ENCODE peak calls at places on chromosome 17, in nine cellular contexts. Y, J, B, T, I, W, N, P and O are unnamed samples.
A peak's percentile ranks its signal among the peaks of the same experiment; 100 is the strongest.

GRCh38 chr17:10119203-10120112 is 78.9 kb downstream of the GAS7 start:
- DNase-seq in W (peak; percentile 81), Y (no peak), J (peak; percentile 30), T (no peak), I (peak; percentile 77), B (peak; percentile 23), P (peak; percentile 40), N (peak; percentile 91), O (no peak)

GRCh38 chr17:7380321-7380720 is 568 bp upstream of the TNK1 start:
- DNase-seq in N (peak; percentile 64), J (no peak), I (peak; percentile 52), P (peak; percentile 72), B (no peak), Y (peak; percentile 26), T (no peak), W (peak; percentile 66), O (no peak)

GRCh38 chr17:51636291-51636690 is 375.9 kb downstream of the UTP18 start:
- DNase-seq in N (peak; percentile 71), T (no peak), B (no peak), Y (no peak), W (no peak), P (no peak), J (no peak), I (no peak), O (no peak)

GRCh38 chr17:49996495-49997255 is 1.7 kb upstream of the DLX3 start:
- DNase-seq in T (no peak), N (peak; percentile 77), P (peak; percentile 58), W (peak; percentile 77), B (peak; percentile 26), J (no peak), I (no peak), Y (peak; percentile 28), O (no peak)

GRCh38 chr17:51455931-51456330 is 195.6 kb downstream of the UTP18 start:
- DNase-seq in T (no peak), N (no peak), P (no peak), J (no peak), W (no peak), B (no peak), I (no peak), Y (no peak), O (no peak)

GRCh38 chr17:44314524-44314868 is 6.1 kb downstream of the RUNDC3A start:
- DNase-seq in B (no peak), J (no peak), W (no peak), N (peak; percentile 29), Y (no peak), P (no peak), T (no peak), I (no peak), O (no peak)

GRCh38 chr17:61689610-61690180 is 98.7 kb upstream of the NACA2 start:
- DNase-seq in J (no peak), T (no peak), I (no peak), Y (no peak), B (no peak), P (no peak), W (no peak), N (no peak), O (no peak)

GRCh38 chr17:74729368-74729767 is 7.7 kb upstream of the RAB37 start:
- DNase-seq in N (no peak), P (no peak), J (no peak), W (no peak), B (no peak), Y (no peak), I (no peak), T (no peak), O (no peak)

GRCh38 chr17:69912819-69913218 is 162.2 kb upstream of the KCNJ16 start:
- DNase-seq in T (no peak), W (no peak), P (no peak), I (no peak), B (no peak), J (no peak), Y (no peak), N (no peak), O (no peak)

GRCh38 chr17:3659541-3660111 is 8.8 kb downstream of the TAX1BP3 start:
- DNase-seq in T (no peak), W (no peak), N (peak; percentile 42), I (peak; percentile 66), P (peak; percentile 55), J (no peak), B (no peak), Y (peak; percentile 74), O (peak; percentile 48)

GRCh38 chr17:39400547-39401411 is 647 bp downstream of the FBXL20 start:
- DNase-seq in J (no peak), T (no peak), Y (peak; percentile 10), W (peak; percentile 50), N (no peak), P (no peak), B (no peak), I (peak; percentile 41), O (no peak)

GRCh38 chr17:35841505-35841904 is 27.2 kb downstream of the HEATR9 start:
- DNase-seq in N (no peak), W (no peak), P (no peak), T (no peak), Y (no peak), J (no peak), B (no peak), I (no peak), O (no peak)

GRCh38 chr17:45227101-45227591 is 5.5 kb downstream of the FMNL1 start:
- DNase-seq in T (no peak), B (peak; percentile 79), P (no peak), W (no peak), N (no peak), J (no peak), I (no peak), Y (no peak), O (no peak)

GRCh38 chr17:33778505-33779398 is 476.3 kb upstream of the CCL2 start:
- DNase-seq in Y (peak; percentile 61), P (peak; percentile 50), T (no peak), I (no peak), N (peak; percentile 65), B (no peak), W (no peak), J (peak; percentile 2), O (no peak)

GRCh38 chr17:73232587-73233373 is 28.9 kb downstream of the CPSF4L start:
- DNase-seq in W (peak; percentile 61), I (peak; percentile 50), J (no peak), T (no peak), B (peak; percentile 22), N (no peak), P (peak; percentile 50), Y (no peak), O (peak; percentile 19)
- H3K27ac ChIP-seq in W (peak overlapping the region; percentile 89), I (peak overlapping the region; percentile 62), J (peak overlapping the region; percentile 86), T (peak overlapping the region; percentile 98), B (peak overlapping the region; percentile 88), N (no peak overlapping the region), P (peak overlapping the region; percentile 87), Y (peak overlapping the region; percentile 80), O (peak overlapping the region; percentile 9)

GRCh38 chr17:82419471-82419995 is 1.1 kb upstream of the OGFOD3 start:
- DNase-seq in B (no peak), Y (no peak), P (no peak), W (no peak), T (no peak), I (no peak), J (no peak), N (no peak), O (no peak)
- H3K27ac ChIP-seq in B (peak overlapping the region; percentile 89), Y (no peak overlapping the region), P (no peak overlapping the region), W (peak overlapping the region; percentile 2), T (peak overlapping the region; percentile 89), I (no peak overlapping the region), J (no peak overlapping the region), N (no peak overlapping the region), O (no peak overlapping the region)

DNA sequence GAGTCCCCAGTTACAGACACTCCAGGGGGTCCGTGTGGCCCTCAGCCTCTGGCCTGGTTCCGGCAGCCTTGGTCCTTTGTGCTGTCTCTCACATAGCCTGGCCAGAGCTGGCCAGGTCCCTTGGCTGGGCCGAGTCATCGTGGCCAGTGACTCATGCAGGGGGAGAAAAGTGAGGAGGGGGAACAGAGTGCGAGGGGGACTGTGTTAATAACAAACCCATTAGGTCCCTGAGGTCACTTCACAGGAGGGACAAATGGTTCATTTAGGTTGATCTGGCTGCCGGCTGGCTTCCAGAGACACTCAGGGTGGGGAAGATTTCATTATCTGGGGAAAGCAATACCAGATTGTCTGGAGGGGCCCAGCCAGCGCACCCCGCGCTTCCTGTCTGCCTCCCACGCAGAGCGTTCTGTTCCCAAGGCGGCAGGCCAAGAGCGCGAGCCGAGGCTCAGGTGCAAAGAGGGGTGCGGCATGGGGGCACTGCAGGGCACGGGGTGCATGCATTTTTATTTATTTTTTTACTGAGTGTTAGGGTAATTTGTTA is 223.1 kb downstream of the SEC14L1 start:
- DNase-seq in T (no peak), B (peak; percentile 59), Y (no peak), I (peak; percentile 37), J (no peak), W (no peak), P (peak; percentile 35), N (peak; percentile 29), O (no peak)
- H3K27ac ChIP-seq in T (peak overlapping the region; percentile 64), B (peak overlapping the region; percentile 24), Y (peak overlapping the region; percentile 92), I (no peak overlapping the region), J (no peak overlapping the region), W (no peak overlapping the region), P (peak overlapping the region; percentile 14), N (no peak overlapping the region), O (no peak overlapping the region)

GRCh38 chr17:42849451-42850157 is 1.4 kb upstream of the AOC3 start:
- DNase-seq in N (no peak), I (no peak), Y (no peak), J (no peak), W (no peak), B (no peak), P (no peak), T (no peak), O (no peak)

GRCh38 chr17:42853004-42853403 is 2.0 kb downstream of the AOC3 start:
- DNase-seq in I (no peak), B (no peak), T (no peak), J (no peak), P (no peak), Y (no peak), N (no peak), W (no peak), O (no peak)

GRCh38 chr17:42849031-42849430 is 2.0 kb upstream of the AOC3 start:
- DNase-seq in Y (no peak), W (no peak), N (no peak), T (no peak), I (no peak), B (no peak), P (no peak), J (no peak), O (no peak)

GRCh38 chr17:42852351-42852750 is 1.4 kb downstream of the AOC3 start:
- DNase-seq in Y (no peak), B (no peak), I (no peak), W (no peak), P (no peak), J (no peak), N (no peak), T (no peak), O (no peak)

DNA sequence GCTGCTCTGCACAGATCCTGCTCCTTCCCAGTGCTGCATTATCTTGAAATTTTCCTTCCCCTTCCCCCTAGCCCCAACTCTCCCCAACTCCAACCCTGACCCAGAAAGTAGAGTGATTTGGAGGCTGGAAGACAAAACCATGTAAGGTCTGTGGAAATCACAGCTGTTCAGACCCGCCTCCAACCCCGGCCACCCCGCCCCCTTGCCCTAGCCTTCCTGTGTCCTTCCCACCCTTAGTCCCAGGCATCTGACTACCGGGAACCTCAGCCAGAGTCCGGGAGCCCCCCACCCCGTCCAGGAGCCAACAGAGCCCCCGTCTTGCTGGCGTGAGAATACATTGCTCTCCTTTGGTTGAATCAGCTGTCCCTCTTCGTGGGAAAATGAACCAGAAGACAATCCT is at the start of gene AOC3:
- DNase-seq in I (no peak), J (no peak), P (no peak), N (no peak), W (no peak), T (no peak), B (no peak), Y (no peak), O (no peak)
- H3K27ac ChIP-seq in I (no peak within 1 kb of the TSS), J (no peak within 1 kb of the TSS), P (no peak within 1 kb of the TSS), N (no peak within 1 kb of the TSS), W (peak within 1 kb of the TSS; percentile 76), T (peak within 1 kb of the TSS; percentile 81), B (peak within 1 kb of the TSS; percentile 76), Y (peak within 1 kb of the TSS; percentile 38), O (no peak within 1 kb of the TSS)

GRCh38 chr17:18143044-18143936 is 34.7 kb downstream of the MYO15A start:
- DNase-seq in W (peak; percentile 62), B (no peak), Y (no peak), N (peak; percentile 87), I (no peak), J (no peak), P (no peak), T (no peak), O (no peak)
- H3K27ac ChIP-seq in W (no peak overlapping the region), B (no peak overlapping the region), Y (no peak overlapping the region), N (no peak overlapping the region), I (no peak overlapping the region), J (no peak overlapping the region), P (no peak overlapping the region), T (no peak overlapping the region), O (no peak overlapping the region)